ENCODE peak calls at places on chromosomes 1 and 21, in four cellular contexts. K is right lobe of liver, Y is Caco-2, R is esophagus muscularis mucosa. W is an unnamed sample. For H3K4me1, the result is how much of the 10 kb centered on the place peaks cover.

GRCh38 chr1:167488786-167489185 is 29.5 kb downstream of the CD247 start:
- DNase-seq in K (no peak), Y (no peak), R (no peak), W (no peak)

GRCh38 chr1:204826970-204827369 is 43.7 kb upstream of the NFASC start:
- DNase-seq in K (no peak), Y (peak), R (no peak), W (no peak)

GRCh38 chr1:228860911-228861829 is 125.9 kb downstream of the RHOU start:
- DNase-seq in K (peak), Y (peak), R (no peak), W (no peak)

GRCh38 chr1:26970810-26971209 is 10.5 kb upstream of the KDF1 start:
- DNase-seq in K (no peak), Y (peak), R (no peak), W (no peak)

GRCh38 chr1:15152318-15153183 is 996 bp upstream of the TMEM51 start:
- DNase-seq in K (peak), Y (peak), R (peak), W (peak)

GRCh38 chr1:156103521-156103947 is 11.0 kb upstream of the LMNA start:
- DNase-seq in K (no peak), Y (no peak), R (no peak), W (no peak)

GRCh38 chr1:94989398-94989797 is 62.5 kb upstream of the CNN3 start:
- DNase-seq in K (peak), Y (no peak), R (peak), W (no peak)

GRCh38 chr1:212294983-212295382 is 9.8 kb downstream of the PPP2R5A start:
- DNase-seq in K (no peak), Y (no peak), R (no peak), W (no peak)

GRCh38 chr1:88802950-88803349 is 88.4 kb downstream of the GTF2B start:
- DNase-seq in K (no peak), Y (no peak), R (no peak), W (no peak)

GRCh38 chr1:241950390-241950789 is 7.2 kb upstream of the BECN2 start:
- DNase-seq in K (no peak), Y (no peak), R (no peak), W (no peak)

GRCh38 chr1:154726443-154726842 is 118.5 kb upstream of the ADAR start:
- DNase-seq in K (no peak), Y (no peak), R (no peak), W (no peak)

GRCh38 chr1:62131093-62131725 is 63.4 kb upstream of the L1TD1 start:
- DNase-seq in K (no peak), Y (peak), R (no peak), W (no peak)

GRCh38 chr1:14826172-14826636 is 227.7 kb downstream of the KAZN start:
- DNase-seq in K (no peak), Y (no peak), R (no peak), W (no peak)

GRCh38 chr1:162019006-162019405 is 4.7 kb downstream of the OLFML2B start:
- DNase-seq in K (no peak), Y (no peak), R (no peak), W (no peak)

GRCh38 chr1:214472362-214472761 is 79.0 kb downstream of the PTPN14 start:
- DNase-seq in K (no peak), Y (no peak), R (no peak), W (no peak)

GRCh38 chr1:203278087-203278884 is 27.0 kb upstream of the BTG2 start:
- DNase-seq in K (no peak), Y (no peak), R (peak), W (no peak)

GRCh38 chr1:12613180-12613579 is 4.8 kb downstream of the DHRS3 start:
- DNase-seq in K (no peak), Y (no peak), R (no peak), W (no peak)

GRCh38 chr1:3557366-3557765 is 53.9 kb downstream of the MEGF6 start:
- DNase-seq in K (no peak), Y (no peak), R (no peak), W (no peak)

GRCh38 chr1:247548092-247548491 is 842 bp upstream of the GCSAML start:
- DNase-seq in K (no peak), Y (no peak), R (no peak), W (no peak)

GRCh38 chr1:204627436-204627835 is 58.1 kb downstream of the LRRN2 start:
- DNase-seq in K (no peak), Y (no peak), R (no peak), W (no peak)

GRCh38 chr1:219227731-219228419 is 54.2 kb downstream of the LYPLAL1 start:
- DNase-seq in K (no peak), Y (no peak), R (no peak), W (no peak)

GRCh38 chr1:179061360-179062282 is 20.2 kb upstream of the TOR3A start:
- DNase-seq in K (no peak), Y (no peak), R (no peak), W (no peak)

GRCh38 chr21:37921091-37921490 is 4.8 kb upstream of the KCNJ6 start:
- DNase-seq in K (no peak), Y (peak), R (no peak), W (no peak)

GRCh38 chr1:114024049-114024448 is 44.8 kb downstream of the OLFML3 start:
- DNase-seq in K (no peak), Y (no peak), R (no peak), W (no peak)

GRCh38 chr1:156481527-156481926 is 19.0 kb downstream of the MEF2D start:
- DNase-seq in K (no peak), Y (no peak), R (no peak), W (no peak)

GRCh38 chr1:148353461-148354283 is 129.4 kb downstream of the PPIAL4G start:
- DNase-seq in K (no peak), Y (no peak), R (no peak), W (no peak)

GRCh38 chr1:43975249-43975961 is 645 bp downstream of the ATP6V0B start:
- DNase-seq in K (peak), Y (peak), R (no peak), W (no peak)

GRCh38 chr1:13662498-13662897 is 37.5 kb upstream of the PRDM2 start:
- DNase-seq in K (no peak), Y (no peak), R (no peak), W (no peak)

GRCh38 chr1:18504609-18505008 is 23.9 kb downstream of the KLHDC7A start:
- DNase-seq in K (no peak), Y (no peak), R (no peak), W (no peak)

GRCh38 chr1:90713741-90714509 is 3.2 kb downstream of the BARHL2 start:
- DNase-seq in K (no peak), Y (no peak), R (peak), W (no peak)

GRCh38 chr1:6162773-6163172 is 17.3 kb downstream of the CHD5 start:
- DNase-seq in K (no peak), Y (no peak), R (no peak), W (no peak)

GRCh38 chr1:20697560-20697959 is 20.2 kb downstream of the KIF17 start:
- DNase-seq in K (no peak), Y (no peak), R (no peak), W (no peak)

GRCh38 chr1:15955552-15955951 is 20.3 kb downstream of the ZBTB17 start:
- DNase-seq in K (no peak), Y (no peak), R (no peak), W (no peak)

GRCh38 chr1:74363220-74363619 is 128.0 kb downstream of the TNNI3K start:
- DNase-seq in K (no peak), Y (no peak), R (no peak), W (no peak)

GRCh38 chr21:34582506-34583150 is 32.3 kb downstream of the RCAN1 start:
- DNase-seq in K (no peak), Y (peak), R (no peak), W (no peak)

DNA sequence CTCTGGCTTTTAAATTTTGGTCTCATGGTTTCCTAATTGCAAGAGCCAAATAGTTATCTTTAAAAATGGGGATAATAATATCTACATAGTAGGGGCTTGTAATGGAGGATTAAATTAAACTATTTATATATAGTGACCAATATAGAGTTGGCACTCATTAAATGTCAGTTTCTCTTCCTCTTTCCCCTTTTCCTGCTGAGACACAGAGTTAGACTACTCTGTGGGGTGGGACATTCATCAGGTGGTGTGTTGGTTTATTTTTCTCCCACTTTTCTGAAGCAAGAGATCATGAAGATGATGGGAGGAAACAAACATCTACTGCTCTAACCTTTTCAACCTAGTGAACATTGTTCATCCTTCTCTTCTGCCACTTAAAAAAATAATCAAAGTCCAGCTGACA is 17.3 kb upstream of the RAP1A start:
- DNase-seq in K (no peak), Y (no peak), R (no peak), W (no peak)
- H3K4me1 ChIP-seq in K (under half), Y (under half), R (half or more), W (under half)

GRCh38 chr1:1034438-1034759 is 14.5 kb downstream of the AGRN start:
- DNase-seq in K (no peak), Y (no peak), R (no peak), W (no peak)
- H3K4me1 ChIP-seq in K (under half), Y (under half), R (under half), W (under half)

GRCh38 chr1:8871965-8872399 is 6.5 kb downstream of the ENO1 start:
- DNase-seq in K (no peak), Y (no peak), R (no peak), W (no peak)

GRCh38 chr1:8875216-8875861 is 3.1 kb downstream of the ENO1 start:
- DNase-seq in K (no peak), Y (no peak), R (no peak), W (no peak)

GRCh38 chr1:8873001-8873400 is 5.5 kb downstream of the ENO1 start:
- DNase-seq in K (no peak), Y (no peak), R (no peak), W (no peak)

GRCh38 chr1:8874230-8875201 is 4.0 kb downstream of the ENO1 start:
- DNase-seq in K (no peak), Y (no peak), R (no peak), W (no peak)

DNA sequence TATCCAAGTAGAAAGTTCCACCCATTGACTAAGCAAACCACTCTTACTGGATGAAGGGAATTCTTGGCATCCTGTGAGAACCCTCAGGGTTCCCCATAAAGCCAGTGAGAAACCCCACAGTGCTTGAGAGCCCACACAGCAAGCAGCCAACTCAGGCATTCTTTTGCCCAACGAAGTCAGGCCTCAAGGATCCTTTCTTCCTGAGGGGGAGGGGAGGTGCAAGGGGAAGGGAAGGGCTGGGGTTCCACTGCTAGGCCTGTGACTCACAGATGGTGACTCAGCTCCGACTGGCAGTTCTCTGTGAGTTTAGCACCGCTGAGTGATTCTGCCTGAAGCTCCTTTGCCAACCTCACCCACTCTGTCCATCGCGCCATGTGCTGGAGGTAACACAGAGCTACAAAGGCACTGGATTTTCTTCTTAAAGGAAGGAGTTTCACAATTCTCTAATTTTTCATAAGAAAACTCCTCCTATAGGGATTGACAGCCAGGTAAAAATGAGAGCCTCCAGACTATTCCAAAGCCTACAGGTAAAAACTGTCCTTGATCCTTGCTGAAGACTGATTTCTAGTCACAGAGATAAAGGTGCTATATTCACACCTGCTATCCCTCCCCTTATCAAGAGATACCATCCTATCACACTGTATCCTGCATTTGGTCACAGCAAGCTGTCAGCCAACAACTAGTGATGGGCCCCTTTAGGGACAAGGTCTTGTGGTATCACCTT is 4.8 kb downstream of the ENO1 start:
- DNase-seq in K (peak), Y (no peak), R (peak), W (peak)
- H3K4me1 ChIP-seq in K (half or more), Y (under half), R (half or more), W (under half)

GRCh38 chr1:145958734-145959133 is 917 bp upstream of the LIX1L start:
- DNase-seq in K (no peak), Y (no peak), R (no peak), W (no peak)
- H3K4me1 ChIP-seq in K (half or more), Y (under half), R (half or more), W (under half)

DNA sequence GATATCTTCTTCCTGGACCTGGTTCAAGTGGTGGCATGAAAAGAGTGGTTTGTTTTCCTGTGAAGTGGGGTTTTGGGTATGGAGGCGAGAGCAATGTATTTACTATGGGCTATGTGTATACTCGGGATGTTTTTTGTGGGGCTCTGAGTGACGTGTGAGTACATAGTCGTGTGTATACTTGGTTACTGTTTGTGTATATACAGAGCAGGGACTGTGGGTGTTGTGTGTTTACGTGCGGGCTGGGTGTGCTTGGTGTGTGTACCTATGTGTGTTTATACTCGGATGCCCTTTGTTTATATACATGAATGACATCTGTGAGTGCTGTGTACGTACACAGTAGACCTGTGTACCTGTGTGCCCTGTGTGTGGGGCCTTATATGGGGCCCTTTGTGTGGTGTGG is 50.0 kb downstream of the YARS1 start:
- DNase-seq in K (no peak), Y (no peak), R (no peak), W (no peak)
- H3K4me1 ChIP-seq in K (under half), Y (under half), R (half or more), W (under half)